ENCODE peak calls at places on chromosomes 12 and 14, in four cellular contexts. One of them, this sample, is unnamed.

GRCh38 chr14:96053600-96054381 is 14.6 kb downstream of the C14orf132 start:
- DNase-seq in K562: no peak
- DNase-seq in HCT116: no peak
- DNase-seq in HepG2: no peak
- DNase-seq in this sample: no peak

GRCh38 chr12:73486256-73486655 is 1051.4 kb upstream of the ATXN7L3B start:
- DNase-seq in HCT116: no peak
- DNase-seq in K562: no peak
- DNase-seq in HepG2: no peak
- DNase-seq in this sample: no peak

GRCh38 chr14:51533160-51533559 is 118.5 kb upstream of the FRMD6 start:
- DNase-seq in K562: no peak
- DNase-seq in HCT116: no peak
- DNase-seq in HepG2: no peak
- DNase-seq in this sample: no peak

GRCh38 chr12:54870048-54870447 is 15.7 kb downstream of the MUCL1 start:
- DNase-seq in K562: no peak
- DNase-seq in HCT116: no peak
- DNase-seq in HepG2: no peak
- DNase-seq in this sample: no peak

GRCh38 chr12:57452181-57452936 is 2.7 kb upstream of the INHBE start:
- DNase-seq in HCT116: no peak
- DNase-seq in K562: peak; percentile 78
- DNase-seq in HepG2: no peak
- DNase-seq in this sample: no peak

GRCh38 chr12:109994262-109995175 is 1.6 kb downstream of the GIT2 start:
- DNase-seq in HepG2: no peak
- DNase-seq in HCT116: no peak
- DNase-seq in K562: no peak
- DNase-seq in this sample: no peak

GRCh38 chr12:122005252-122005651 is 16.4 kb upstream of the BCL7A start:
- DNase-seq in HepG2: no peak
- DNase-seq in K562: no peak
- DNase-seq in HCT116: no peak
- DNase-seq in this sample: no peak

GRCh38 chr14:31307198-31307597 is 99.6 kb upstream of the HECTD1 start:
- DNase-seq in HCT116: no peak
- DNase-seq in K562: no peak
- DNase-seq in HepG2: no peak
- DNase-seq in this sample: no peak

GRCh38 chr12:114976959-114977358 is 293.0 kb upstream of the TBX3 start:
- DNase-seq in K562: no peak
- DNase-seq in HepG2: peak; percentile 74
- DNase-seq in HCT116: no peak
- DNase-seq in this sample: peak; percentile 33

GRCh38 chr14:51006781-51007211 is 62.5 kb upstream of the PYGL start:
- DNase-seq in K562: no peak
- DNase-seq in HepG2: no peak
- DNase-seq in HCT116: no peak
- DNase-seq in this sample: no peak

GRCh38 chr12:12642916-12643315 is 31.2 kb downstream of the CREBL2 start:
- DNase-seq in HepG2: no peak
- DNase-seq in HCT116: no peak
- DNase-seq in K562: no peak
- DNase-seq in this sample: no peak

GRCh38 chr12:121953293-121953692 is 34.9 kb downstream of the CFAP251 start:
- DNase-seq in K562: no peak
- DNase-seq in HCT116: no peak
- DNase-seq in HepG2: no peak
- DNase-seq in this sample: no peak

GRCh38 chr14:99660006-99660566 is 15.2 kb downstream of the HHIPL1 start:
- DNase-seq in K562: no peak
- DNase-seq in HCT116: no peak
- DNase-seq in HepG2: no peak
- DNase-seq in this sample: no peak

GRCh38 chr14:99660794-99661193 is 15.9 kb downstream of the HHIPL1 start:
- DNase-seq in K562: no peak
- DNase-seq in HepG2: no peak
- DNase-seq in HCT116: no peak
- DNase-seq in this sample: no peak

GRCh38 chr14:99657645-99658155 is 12.8 kb downstream of the HHIPL1 start:
- DNase-seq in HCT116: no peak
- DNase-seq in HepG2: no peak
- DNase-seq in K562: no peak
- DNase-seq in this sample: no peak

GRCh38 chr14:99658218-99658617 is 13.3 kb downstream of the HHIPL1 start:
- DNase-seq in HCT116: no peak
- DNase-seq in K562: no peak
- DNase-seq in HepG2: no peak
- DNase-seq in this sample: no peak

DNA sequence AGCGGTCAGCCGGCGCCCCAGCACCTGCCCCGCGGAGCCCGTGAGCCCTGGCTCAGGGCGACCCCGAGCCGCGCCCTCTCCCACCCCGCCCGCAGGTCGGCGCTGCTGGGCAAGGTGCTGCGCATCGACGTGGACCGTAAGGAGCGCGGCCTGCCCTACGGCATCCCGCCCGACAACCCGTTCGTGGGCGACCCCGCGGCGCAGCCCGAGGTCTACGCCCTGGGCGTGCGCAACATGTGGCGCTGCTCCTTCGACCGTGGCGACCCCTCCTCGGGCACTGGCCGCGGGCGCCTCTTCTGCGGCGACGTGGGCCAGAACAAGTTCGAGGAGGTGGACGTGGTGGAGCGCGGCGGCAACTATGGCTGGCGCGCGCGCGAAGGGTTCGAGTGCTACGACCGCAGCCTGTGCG is 14.4 kb downstream of the HHIPL1 start:
- DNase-seq in K562: no peak
- DNase-seq in HCT116: no peak
- DNase-seq in HepG2: no peak
- DNase-seq in this sample: no peak
- H3K4me1 ChIP-seq in K562: no peaks in the 10 kb centered on the region
- H3K4me1 ChIP-seq in HCT116: peaks cover 4% of the 10 kb centered on the region
- H3K4me1 ChIP-seq in HepG2: peaks cover 28% of the 10 kb centered on the region
- H3K4me1 ChIP-seq in this sample: no peaks in the 10 kb centered on the region

GRCh38 chr14:55814064-55814463 is 234.1 kb downstream of the KTN1 start:
- DNase-seq in HepG2: no peak
- DNase-seq in HCT116: no peak
- DNase-seq in K562: peak; percentile 47
- DNase-seq in this sample: no peak
- TF ChIP-seq TCF7L2 in HepG2: no peak
- TF ChIP-seq TCF7L2 in HCT116: no peak
- TF ChIP-seq TCF7L2 in K562: no peak
- TF ChIP-seq TCF7L2 in this sample: no peak

GRCh38 chr12:112322882-112323547 is 59.2 kb downstream of the HECTD4 start:
- DNase-seq in HepG2: no peak
- DNase-seq in K562: no peak
- DNase-seq in HCT116: no peak
- DNase-seq in this sample: no peak

GRCh38 chr12:112327209-112327930 is 54.9 kb downstream of the HECTD4 start:
- DNase-seq in HCT116: no peak
- DNase-seq in HepG2: no peak
- DNase-seq in K562: no peak
- DNase-seq in this sample: no peak

GRCh38 chr12:112328411-112329124 is 53.7 kb downstream of the HECTD4 start:
- DNase-seq in K562: no peak
- DNase-seq in HepG2: no peak
- DNase-seq in HCT116: no peak
- DNase-seq in this sample: no peak

GRCh38 chr12:112325157-112325556 is 57.1 kb downstream of the HECTD4 start:
- DNase-seq in K562: no peak
- DNase-seq in HCT116: no peak
- DNase-seq in HepG2: peak; percentile 6
- DNase-seq in this sample: no peak

DNA sequence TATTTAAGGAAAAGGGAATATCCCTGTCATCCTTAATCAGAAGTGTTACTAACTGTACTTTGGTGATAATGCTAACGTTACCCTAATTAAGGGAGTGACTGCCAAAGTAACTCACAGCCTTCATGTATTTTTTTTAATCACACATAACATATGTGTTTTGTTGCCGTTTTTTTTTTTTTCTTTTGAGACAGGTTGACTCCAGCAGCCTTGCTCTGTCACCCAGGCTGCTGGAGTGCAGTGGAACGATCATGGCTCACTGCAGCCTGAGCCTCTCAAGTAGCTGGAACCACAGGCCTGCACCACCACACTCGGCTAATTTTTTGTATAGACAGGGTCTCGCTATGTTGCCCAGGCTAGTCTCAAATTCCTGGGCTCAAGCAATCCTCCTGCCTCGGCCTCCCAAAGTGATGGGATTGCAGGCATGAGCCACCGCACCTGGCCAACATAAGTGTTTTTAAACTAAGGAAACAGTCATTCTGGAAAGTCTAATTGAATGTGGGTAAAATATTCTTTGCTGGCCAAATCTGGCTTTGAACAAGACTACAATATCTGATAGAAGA is 56.5 kb downstream of the HECTD4 start:
- DNase-seq in K562: peak; percentile 19
- DNase-seq in HepG2: no peak
- DNase-seq in HCT116: no peak
- DNase-seq in this sample: no peak
- H3K4me1 ChIP-seq in K562: peaks cover 4% of the 10 kb centered on the region
- H3K4me1 ChIP-seq in HepG2: peaks cover 45% of the 10 kb centered on the region
- H3K4me1 ChIP-seq in HCT116: no peaks in the 10 kb centered on the region
- H3K4me1 ChIP-seq in this sample: peaks cover 6% of the 10 kb centered on the region

DNA sequence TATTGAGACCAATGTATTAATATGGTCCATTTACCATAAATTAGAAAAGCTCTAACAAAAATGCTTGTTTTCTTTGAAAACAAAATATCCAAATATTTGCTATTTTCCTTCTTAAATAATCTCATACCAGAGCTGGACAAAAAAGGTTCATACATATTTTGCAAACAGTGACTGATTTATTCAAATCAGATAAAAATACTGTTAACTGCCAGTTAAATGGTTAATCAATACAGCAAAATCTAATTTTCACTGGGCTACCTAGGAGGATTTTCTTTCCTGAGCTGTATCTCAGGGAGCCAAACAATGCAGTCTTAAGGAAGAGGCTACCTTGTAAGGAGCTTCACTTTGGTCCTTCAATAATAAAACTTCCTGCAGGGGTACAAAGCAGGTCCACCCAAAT is 2.0 kb downstream of the FERMT2 start:
- DNase-seq in HepG2: no peak
- DNase-seq in HCT116: no peak
- DNase-seq in K562: no peak
- DNase-seq in this sample: no peak
- TF ChIP-seq TCF7L2 in HepG2: no peak
- TF ChIP-seq TCF7L2 in HCT116: no peak
- TF ChIP-seq TCF7L2 in K562: no peak
- TF ChIP-seq TCF7L2 in this sample: no peak

GRCh38 chr12:62730649-62731377 is 204.1 kb downstream of the PPM1H start:
- DNase-seq in HepG2: no peak
- DNase-seq in K562: no peak
- DNase-seq in HCT116: no peak
- DNase-seq in this sample: no peak

GRCh38 chr12:62736596-62736995 is 198.4 kb downstream of the PPM1H start:
- DNase-seq in HepG2: no peak
- DNase-seq in HCT116: no peak
- DNase-seq in K562: no peak
- DNase-seq in this sample: no peak

GRCh38 chr12:62732861-62733427 is 202.0 kb downstream of the PPM1H start:
- DNase-seq in HCT116: peak; percentile 65
- DNase-seq in HepG2: no peak
- DNase-seq in K562: peak; percentile 19
- DNase-seq in this sample: no peak

GRCh38 chr12:62726471-62726980 is 208.4 kb downstream of the PPM1H start:
- DNase-seq in HCT116: no peak
- DNase-seq in HepG2: no peak
- DNase-seq in K562: no peak
- DNase-seq in this sample: no peak

DNA sequence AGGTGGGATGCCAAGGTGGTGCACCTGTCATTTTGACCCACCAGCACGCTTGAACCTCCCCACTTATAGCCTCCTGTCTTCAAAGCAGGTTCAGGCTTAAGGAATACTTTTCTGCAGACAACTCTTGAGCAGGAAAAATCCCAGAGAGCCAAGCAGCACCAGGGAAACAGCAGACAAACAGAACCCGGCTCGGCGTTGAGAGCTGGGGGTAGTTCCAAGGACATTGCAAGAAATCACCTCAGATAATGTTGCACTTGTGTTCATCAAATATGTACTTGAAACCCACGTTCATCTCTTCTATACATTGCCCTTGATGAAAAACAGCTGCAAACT is 203.6 kb downstream of the PPM1H start:
- DNase-seq in HepG2: no peak
- DNase-seq in K562: no peak
- DNase-seq in HCT116: no peak
- DNase-seq in this sample: no peak
- H3K4me1 ChIP-seq in HepG2: no peaks in the 10 kb centered on the region
- H3K4me1 ChIP-seq in K562: peaks cover 3% of the 10 kb centered on the region
- H3K4me1 ChIP-seq in HCT116: peaks cover 61% of the 10 kb centered on the region
- H3K4me1 ChIP-seq in this sample: peaks cover 41% of the 10 kb centered on the region

GRCh38 chr12:106901276-106901675 is 54.4 kb upstream of the TMEM263 start:
- DNase-seq in HepG2: no peak
- DNase-seq in K562: no peak
- DNase-seq in HCT116: no peak
- DNase-seq in this sample: no peak

GRCh38 chr12:106896603-106897002 is 59.1 kb upstream of the TMEM263 start:
- DNase-seq in K562: no peak
- DNase-seq in HCT116: no peak
- DNase-seq in HepG2: no peak
- DNase-seq in this sample: no peak

GRCh38 chr12:106900554-106900953 is 55.2 kb upstream of the TMEM263 start:
- DNase-seq in K562: no peak
- DNase-seq in HCT116: no peak
- DNase-seq in HepG2: no peak
- DNase-seq in this sample: no peak

GRCh38 chr12:106897082-106897481 is 58.6 kb upstream of the TMEM263 start:
- DNase-seq in HCT116: peak; percentile 6
- DNase-seq in HepG2: peak; percentile 25
- DNase-seq in K562: peak; percentile 13
- DNase-seq in this sample: no peak

GRCh38 chr12:106898001-106898966 is 57.4 kb upstream of the TMEM263 start:
- DNase-seq in K562: no peak
- DNase-seq in HCT116: no peak
- DNase-seq in HepG2: no peak
- DNase-seq in this sample: no peak
- TF ChIP-seq TCF7L2 in K562: no peak
- TF ChIP-seq TCF7L2 in HCT116: no peak
- TF ChIP-seq TCF7L2 in HepG2: no peak
- TF ChIP-seq TCF7L2 in this sample: no peak